ENCODE peak calls at places on chromosomes 13 and 19, in six cellular contexts. One of them, this sample, is unnamed.

GRCh38 chr13:109155301-109155761 is 525.9 kb downstream of the MYO16 start:
- DNase-seq in Right ventricle myocardium superior: no peak
- DNase-seq in endothelial cell of umbilical vein: peak
- DNase-seq in tibial artery: no peak
- DNase-seq in natural killer cell treated with Interleukin-12 subunit alpha and Interleukin-12 subunit beta and Interleukin-15 and Interleukin-18, amount 100 ng/mL, for 72 hours: no peak
- DNase-seq in COR-L47: no peak
- DNase-seq in this sample: no peak

GRCh38 chr13:37806666-37807065 is 62.9 kb downstream of the TRPC4 start:
- DNase-seq in COR-L47: no peak
- DNase-seq in Right ventricle myocardium superior: no peak
- DNase-seq in tibial artery: no peak
- DNase-seq in endothelial cell of umbilical vein: no peak
- DNase-seq in natural killer cell treated with Interleukin-12 subunit alpha and Interleukin-12 subunit beta and Interleukin-15 and Interleukin-18, amount 100 ng/mL, for 72 hours: no peak
- DNase-seq in this sample: no peak

GRCh38 chr19:57280913-57281425 is 684 bp downstream of the ZNF460 start:
- DNase-seq in COR-L47: peak
- DNase-seq in tibial artery: no peak
- DNase-seq in endothelial cell of umbilical vein: no peak
- DNase-seq in Right ventricle myocardium superior: no peak
- DNase-seq in natural killer cell treated with Interleukin-12 subunit alpha and Interleukin-12 subunit beta and Interleukin-15 and Interleukin-18, amount 100 ng/mL, for 72 hours: no peak
- DNase-seq in this sample: no peak

GRCh38 chr13:24459234-24459633 is 53.3 kb downstream of the PARP4 start:
- DNase-seq in tibial artery: no peak
- DNase-seq in natural killer cell treated with Interleukin-12 subunit alpha and Interleukin-12 subunit beta and Interleukin-15 and Interleukin-18, amount 100 ng/mL, for 72 hours: no peak
- DNase-seq in endothelial cell of umbilical vein: no peak
- DNase-seq in Right ventricle myocardium superior: no peak
- DNase-seq in COR-L47: no peak
- DNase-seq in this sample: no peak

GRCh38 chr13:44237276-44237767 is 136.3 kb upstream of the SERP2 start:
- DNase-seq in Right ventricle myocardium superior: peak
- DNase-seq in tibial artery: peak
- DNase-seq in natural killer cell treated with Interleukin-12 subunit alpha and Interleukin-12 subunit beta and Interleukin-15 and Interleukin-18, amount 100 ng/mL, for 72 hours: no peak
- DNase-seq in endothelial cell of umbilical vein: peak
- DNase-seq in COR-L47: no peak
- DNase-seq in this sample: peak

GRCh38 chr13:110403315-110403714 is 96.2 kb downstream of the COL4A2 start:
- DNase-seq in COR-L47: no peak
- DNase-seq in natural killer cell treated with Interleukin-12 subunit alpha and Interleukin-12 subunit beta and Interleukin-15 and Interleukin-18, amount 100 ng/mL, for 72 hours: no peak
- DNase-seq in tibial artery: no peak
- DNase-seq in Right ventricle myocardium superior: no peak
- DNase-seq in endothelial cell of umbilical vein: no peak
- DNase-seq in this sample: no peak

GRCh38 chr13:102687520-102687919 is 7.3 kb downstream of the METTL21C start:
- DNase-seq in COR-L47: no peak
- DNase-seq in natural killer cell treated with Interleukin-12 subunit alpha and Interleukin-12 subunit beta and Interleukin-15 and Interleukin-18, amount 100 ng/mL, for 72 hours: no peak
- DNase-seq in Right ventricle myocardium superior: no peak
- DNase-seq in tibial artery: no peak
- DNase-seq in endothelial cell of umbilical vein: no peak
- DNase-seq in this sample: no peak

GRCh38 chr19:49165865-49166301 is 8.3 kb downstream of the TRPM4 start:
- DNase-seq in Right ventricle myocardium superior: no peak
- DNase-seq in tibial artery: no peak
- DNase-seq in endothelial cell of umbilical vein: no peak
- DNase-seq in COR-L47: no peak
- DNase-seq in natural killer cell treated with Interleukin-12 subunit alpha and Interleukin-12 subunit beta and Interleukin-15 and Interleukin-18, amount 100 ng/mL, for 72 hours: no peak
- DNase-seq in this sample: peak

GRCh38 chr13:105016266-105016665 is 1519.2 kb downstream of the EFNB2 start:
- DNase-seq in tibial artery: no peak
- DNase-seq in COR-L47: no peak
- DNase-seq in Right ventricle myocardium superior: no peak
- DNase-seq in natural killer cell treated with Interleukin-12 subunit alpha and Interleukin-12 subunit beta and Interleukin-15 and Interleukin-18, amount 100 ng/mL, for 72 hours: no peak
- DNase-seq in endothelial cell of umbilical vein: no peak
- DNase-seq in this sample: no peak

This sample was measured in dermis microvascular lymphatic vessel endothelial cell.